ENCODE peak calls at places on chromosomes 4 and X, in nine cellular contexts. F is fibroblast of lung; K is substantia nigra; C is NCI-H2171; M is stimulated activated effector memory CD8-positive, alpha-beta T cell treated with anti-CD3 and anti-CD28 coated beads, Interleukin-12 subunit alpha, Interleukin-12 subunit beta, amount 100 ng/mL, for 72 hours; N is activated CD4-positive, alpha-beta T cell treated with anti-CD3 and anti-CD28 coated beads for 24 hours; S is lung microvascular endothelial cell; Z is H9; E is anterior cingulate cortex. X is an unnamed sample.

GRCh38 chr4:7101692-7102515 is 34.0 kb upstream of the GRPEL1 start:
- DNase-seq in F (peak; percentile 60), K (peak; percentile 71), C (no peak), M (peak; percentile 32), N (peak; percentile 46), S (peak; percentile 55), Z (peak; percentile 89), E (peak; percentile 59), X (peak; percentile 60)

GRCh38 chr4:78083035-78083434 is 25.9 kb downstream of the FRAS1 start:
- DNase-seq in F (no peak), K (no peak), C (no peak), M (no peak), N (no peak), S (no peak), Z (no peak), E (no peak), X (no peak)

GRCh38 chr4:118351851-118352827 is 664 bp downstream of the PRSS12 start:
- DNase-seq in F (peak; percentile 62), K (no peak), C (no peak), M (no peak), N (no peak), S (peak; percentile 60), Z (peak; percentile 57), E (no peak), X (peak; percentile 12)

GRCh38 chrX:31223817-31224216 is 152.0 kb upstream of the FTHL17 start:
- DNase-seq in F (peak; percentile 33), K (no peak), C (no peak), M (no peak), N (no peak), S (no peak), Z (no peak), E (no peak), X (peak; percentile 78)

GRCh38 chr4:38004062-38004461 is 43.9 kb downstream of the PTTG2 start:
- DNase-seq in F (no peak), K (no peak), C (no peak), M (no peak), N (no peak), S (no peak), Z (no peak), E (no peak), X (peak; percentile 37)

GRCh38 chr4:108592674-108592986 is 27.7 kb upstream of the RPL34 start:
- DNase-seq in F (no peak), K (no peak), C (no peak), M (no peak), N (no peak), S (peak; percentile 31), Z (no peak), E (no peak), X (no peak)

GRCh38 chr4:55080174-55080865 is 45.1 kb downstream of the KDR start:
- DNase-seq in F (peak; percentile 2), K (no peak), C (peak; percentile 13), M (no peak), N (no peak), S (no peak), Z (no peak), E (no peak), X (peak; percentile 38)

GRCh38 chr4:145830699-145831098 is 107.9 kb downstream of the ZNF827 start:
- DNase-seq in F (no peak), K (no peak), C (no peak), M (no peak), N (no peak), S (no peak), Z (no peak), E (no peak), X (no peak)

GRCh38 chr4:2040391-2041233 is 18.5 kb upstream of the NAT8L start:
- DNase-seq in F (no peak), K (no peak), C (no peak), M (no peak), N (no peak), S (no peak), Z (peak; percentile 45), E (no peak), X (no peak)

GRCh38 chr4:6889101-6889735 is 20.4 kb upstream of the TBC1D14 start:
- DNase-seq in F (no peak), K (no peak), C (no peak), M (no peak), N (no peak), S (no peak), Z (no peak), E (no peak), X (no peak)

GRCh38 chr4:172657112-172657511 is 511.5 kb upstream of the GALNT7 start:
- DNase-seq in F (no peak), K (no peak), C (no peak), M (no peak), N (no peak), S (no peak), Z (no peak), E (no peak), X (no peak)

GRCh38 chr4:136763844-136764446 is 768.3 kb downstream of the PCDH18 start:
- DNase-seq in F (peak; percentile 41), K (no peak), C (no peak), M (no peak), N (no peak), S (no peak), Z (no peak), E (no peak), X (no peak)

GRCh38 chr4:74223801-74224200 is 65.9 kb downstream of the MTHFD2L start:
- DNase-seq in F (peak; percentile 45), K (no peak), C (no peak), M (no peak), N (no peak), S (peak; percentile 4), Z (no peak), E (no peak), X (no peak)

GRCh38 chrX:103585421-103586313 is at the start of gene TCEAL4:
- DNase-seq in F (peak; percentile 23), K (peak; percentile 43), C (peak; percentile 42), M (no peak), N (no peak), S (peak; percentile 56), Z (peak; percentile 83), E (peak; percentile 58), X (peak; percentile 20)

GRCh38 chr4:56699537-56699936 is 18.4 kb upstream of the HOPX start:
- DNase-seq in F (no peak), K (no peak), C (peak; percentile 37), M (no peak), N (no peak), S (no peak), Z (no peak), E (no peak), X (no peak)

GRCh38 chr4:105075045-105075444 is 71.6 kb upstream of the TET2 start:
- DNase-seq in F (no peak), K (no peak), C (no peak), M (no peak), N (no peak), S (no peak), Z (no peak), E (no peak), X (no peak)

GRCh38 chr4:960140-960735 is 13.1 kb downstream of the DGKQ start:
- DNase-seq in F (no peak), K (no peak), C (no peak), M (no peak), N (no peak), S (no peak), Z (no peak), E (no peak), X (no peak)

GRCh38 chr4:26021417-26022345 is 107.7 kb downstream of the SMIM20 start:
- DNase-seq in F (peak; percentile 32), K (no peak), C (no peak), M (no peak), N (no peak), S (no peak), Z (no peak), E (no peak), X (no peak)

GRCh38 chr4:177256950-177257349 is 52.7 kb upstream of the NEIL3 start:
- DNase-seq in F (no peak), K (no peak), C (no peak), M (no peak), N (no peak), S (no peak), Z (no peak), E (no peak), X (peak; percentile 36)